ENCODE peak calls at places on chromosomes 5 and 9, in nine cellular contexts. U is PC-3, I is MM.1S, P is psoas muscle, N is prostate gland, A is neuronal stem cell, Y is OCI-LY7, F is GM23248, B is tibial artery. G is an unnamed sample. For H3K4me1, the result is how much of the 10 kb centered on the place peaks cover.

GRCh38 chr5:90626493-90626892 is 67.9 kb downstream of the ADGRV1 start:
- DNase-seq in U (no peak), I (no peak), P (no peak), N (no peak), A (no peak), Y (no peak), F (no peak), B (no peak), G (no peak)

GRCh38 chr9:4640027-4640426 is 22.1 kb upstream of the PLPP6 start:
- DNase-seq in U (peak), I (peak), P (no peak), N (no peak), A (no peak), Y (no peak), F (peak), B (no peak), G (no peak)

GRCh38 chr9:4905135-4905490 is 80.0 kb upstream of the JAK2 start:
- DNase-seq in U (no peak), I (no peak), P (no peak), N (no peak), A (no peak), Y (no peak), F (no peak), B (no peak), G (no peak)

GRCh38 chr5:154783774-154784460 is 28.7 kb downstream of the LARP1 start:
- DNase-seq in U (no peak), I (no peak), P (no peak), N (no peak), A (no peak), Y (no peak), F (peak), B (peak), G (no peak)

GRCh38 chr5:141779642-141780041 is 97.6 kb upstream of the ARAP3 start:
- DNase-seq in U (peak), I (no peak), P (peak), N (no peak), A (no peak), Y (no peak), F (peak), B (no peak), G (no peak)

GRCh38 chr9:77011973-77012817 is 7.3 kb upstream of the FOXB2 start:
- DNase-seq in U (peak), I (peak), P (peak), N (no peak), A (peak), Y (peak), F (peak), B (peak), G (peak)

GRCh38 chr5:113487779-113488644 is at the start of gene MCC:
- DNase-seq in U (peak), I (peak), P (peak), N (peak), A (peak), Y (no peak), F (peak), B (peak), G (peak)

GRCh38 chr5:53067641-53068040 is 41.9 kb downstream of the MOCS2 start:
- DNase-seq in U (no peak), I (no peak), P (no peak), N (no peak), A (no peak), Y (no peak), F (peak), B (no peak), G (no peak)

GRCh38 chr5:175796536-175797499 is 74.6 kb upstream of the CPLX2 start:
- DNase-seq in U (peak), I (peak), P (peak), N (peak), A (peak), Y (no peak), F (peak), B (peak), G (peak)

GRCh38 chr5:160473736-160474483 is 52.3 kb downstream of the PTTG1 start:
- DNase-seq in U (no peak), I (no peak), P (no peak), N (no peak), A (no peak), Y (no peak), F (no peak), B (no peak), G (no peak)

GRCh38 chr9:134355561-134356278 is 29.5 kb downstream of the RXRA start:
- DNase-seq in U (peak), I (no peak), P (no peak), N (peak), A (no peak), Y (no peak), F (no peak), B (no peak), G (peak)

GRCh38 chr9:70566066-70566465 is 151.6 kb upstream of the KLF9 start:
- DNase-seq in U (no peak), I (no peak), P (no peak), N (no peak), A (no peak), Y (no peak), F (no peak), B (no peak), G (no peak)

GRCh38 chr9:97857603-97858392 is 4.8 kb downstream of the FOXE1 start:
- DNase-seq in U (no peak), I (no peak), P (no peak), N (no peak), A (peak), Y (no peak), F (no peak), B (no peak), G (no peak)

GRCh38 chr9:127817881-127818434 is 15.3 kb downstream of the FPGS start:
- DNase-seq in U (no peak), I (no peak), P (peak), N (no peak), A (no peak), Y (no peak), F (no peak), B (no peak), G (no peak)

GRCh38 chr5:123515904-123516303 is 3.9 kb downstream of the CSNK1G3 start:
- DNase-seq in U (no peak), I (no peak), P (no peak), N (no peak), A (no peak), Y (no peak), F (no peak), B (no peak), G (no peak)
- H3K4me1 ChIP-seq in U (under half), I (under half), P (under half), N (under half), A (under half), Y (under half), F (under half), B (under half), G (under half)

GRCh38 chr5:142807378-142807911 is 37.3 kb downstream of the ARHGAP26 start:
- DNase-seq in U (no peak), I (no peak), P (peak), N (no peak), A (no peak), Y (peak), F (no peak), B (peak), G (no peak)

GRCh38 chr5:142806769-142807377 is 36.7 kb downstream of the ARHGAP26 start:
- DNase-seq in U (no peak), I (no peak), P (no peak), N (no peak), A (no peak), Y (no peak), F (no peak), B (no peak), G (no peak)

GRCh38 chr5:142808778-142809606 is 38.8 kb downstream of the ARHGAP26 start:
- DNase-seq in U (no peak), I (no peak), P (no peak), N (no peak), A (no peak), Y (no peak), F (no peak), B (peak), G (no peak)

GRCh38 chr5:142803428-142804111 is 33.4 kb downstream of the ARHGAP26 start:
- DNase-seq in U (no peak), I (no peak), P (peak), N (no peak), A (no peak), Y (no peak), F (no peak), B (peak), G (peak)

GRCh38 chr5:142805339-142805738 is 35.2 kb downstream of the ARHGAP26 start:
- DNase-seq in U (no peak), I (no peak), P (no peak), N (no peak), A (no peak), Y (no peak), F (no peak), B (no peak), G (no peak)
- H3K4me1 ChIP-seq in U (under half), I (under half), P (under half), N (under half), A (under half), Y (under half), F (under half), B (under half), G (under half)

DNA sequence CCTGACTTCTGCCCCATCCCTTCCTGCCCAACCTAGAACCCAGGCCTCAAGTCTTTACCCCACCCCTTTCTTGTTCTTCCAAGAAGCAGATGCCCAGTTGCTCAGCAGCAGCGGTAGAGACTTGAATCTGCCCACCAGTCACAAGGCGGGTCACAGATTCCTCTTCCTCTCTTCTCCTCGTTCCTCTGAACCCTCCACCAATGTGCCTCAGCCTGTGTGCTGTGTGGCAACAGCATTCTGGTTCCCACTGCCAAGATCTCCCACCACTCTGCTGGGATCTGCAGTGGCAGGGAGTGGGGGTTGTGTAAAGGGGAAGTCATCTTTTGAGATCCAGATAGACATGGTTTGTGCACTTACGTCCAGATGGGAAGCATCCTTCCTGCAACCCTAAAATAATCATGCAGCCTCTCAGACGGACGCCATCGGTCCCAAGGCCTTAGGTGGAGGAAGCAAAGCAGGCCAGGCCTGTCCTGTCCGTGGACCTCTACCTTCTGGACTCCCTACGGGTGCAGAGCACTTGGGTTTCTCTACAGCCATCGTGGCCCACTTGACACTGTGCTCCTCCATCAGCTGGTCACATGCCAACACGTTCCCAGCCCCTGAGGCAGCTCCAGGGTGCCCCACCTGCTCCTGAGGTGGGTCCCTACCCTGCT is 7.7 kb upstream of the RPL26L1 start:
- DNase-seq in U (no peak), I (no peak), P (no peak), N (no peak), A (no peak), Y (no peak), F (no peak), B (no peak), G (no peak)
- H3K4me1 ChIP-seq in U (under half), I (under half), P (under half), N (under half), A (under half), Y (under half), F (under half), B (under half), G (under half)

DNA sequence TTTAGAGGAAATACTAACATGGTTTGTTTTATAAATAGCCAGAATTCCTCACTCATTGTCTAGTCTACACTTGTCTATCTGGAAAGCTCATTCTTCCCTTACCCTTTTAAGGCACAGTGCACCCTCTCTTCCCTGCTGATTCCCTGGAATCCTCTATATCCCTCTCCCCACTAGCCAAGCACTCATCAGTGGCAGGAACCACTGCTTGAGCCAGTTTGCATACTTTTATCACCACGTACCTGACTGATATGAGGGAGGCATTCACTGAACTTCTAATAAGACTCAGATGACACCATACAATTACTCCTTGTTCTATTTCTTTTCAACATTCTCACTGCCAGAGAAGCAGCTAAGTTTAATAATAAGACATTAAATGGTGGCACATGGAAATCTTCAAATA is 134.9 kb downstream of the EFNA5 start:
- DNase-seq in U (no peak), I (no peak), P (no peak), N (no peak), A (no peak), Y (no peak), F (no peak), B (no peak), G (no peak)
- H3K4me1 ChIP-seq in U (under half), I (under half), P (under half), N (under half), A (under half), Y (under half), F (under half), B (under half), G (under half)

GRCh38 chr5:158847772-158848171 is 251.9 kb downstream of the EBF1 start:
- DNase-seq in U (no peak), I (no peak), P (no peak), N (no peak), A (no peak), Y (peak), F (no peak), B (no peak), G (no peak)
- H3K4me1 ChIP-seq in U (under half), I (under half), P (under half), N (under half), A (under half), Y (half or more), F (under half), B (under half), G (under half)

DNA sequence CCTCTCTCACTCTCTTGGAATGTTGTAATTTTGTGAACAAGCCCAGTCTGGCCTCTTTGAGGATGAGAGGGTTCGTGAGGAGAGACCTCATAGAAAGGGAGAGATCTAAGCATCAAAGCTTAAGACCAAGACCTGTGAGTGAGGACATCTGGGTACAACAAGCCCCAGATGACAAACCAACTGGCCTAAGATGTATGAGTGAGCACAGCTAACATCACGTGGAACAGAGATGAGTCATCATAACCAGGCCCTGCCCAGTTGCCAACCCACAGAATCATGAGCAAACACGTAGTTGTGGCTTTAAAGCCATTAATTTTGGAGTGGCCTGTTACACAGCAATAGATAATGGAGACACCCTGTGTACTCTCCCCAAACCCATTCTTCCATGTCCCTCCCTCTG is 439.1 kb upstream of the KIF2A start:
- DNase-seq in U (peak), I (peak), P (no peak), N (no peak), A (no peak), Y (no peak), F (peak), B (no peak), G (no peak)
- H3K4me1 ChIP-seq in U (under half), I (under half), P (under half), N (under half), A (under half), Y (under half), F (under half), B (under half), G (under half)

GRCh38 chr5:134533115-134533815 is 7.8 kb downstream of the JADE2 start:
- DNase-seq in U (no peak), I (no peak), P (peak), N (no peak), A (no peak), Y (no peak), F (peak), B (peak), G (no peak)

GRCh38 chr5:134527961-134528424 is 2.5 kb downstream of the JADE2 start:
- DNase-seq in U (no peak), I (no peak), P (peak), N (no peak), A (no peak), Y (no peak), F (no peak), B (no peak), G (no peak)

GRCh38 chr5:134529460-134529859 is 4.0 kb downstream of the JADE2 start:
- DNase-seq in U (no peak), I (no peak), P (no peak), N (no peak), A (no peak), Y (no peak), F (no peak), B (no peak), G (no peak)

GRCh38 chr5:134527156-134527960 is 1.9 kb downstream of the JADE2 start:
- DNase-seq in U (peak), I (peak), P (peak), N (peak), A (peak), Y (peak), F (peak), B (peak), G (peak)

DNA sequence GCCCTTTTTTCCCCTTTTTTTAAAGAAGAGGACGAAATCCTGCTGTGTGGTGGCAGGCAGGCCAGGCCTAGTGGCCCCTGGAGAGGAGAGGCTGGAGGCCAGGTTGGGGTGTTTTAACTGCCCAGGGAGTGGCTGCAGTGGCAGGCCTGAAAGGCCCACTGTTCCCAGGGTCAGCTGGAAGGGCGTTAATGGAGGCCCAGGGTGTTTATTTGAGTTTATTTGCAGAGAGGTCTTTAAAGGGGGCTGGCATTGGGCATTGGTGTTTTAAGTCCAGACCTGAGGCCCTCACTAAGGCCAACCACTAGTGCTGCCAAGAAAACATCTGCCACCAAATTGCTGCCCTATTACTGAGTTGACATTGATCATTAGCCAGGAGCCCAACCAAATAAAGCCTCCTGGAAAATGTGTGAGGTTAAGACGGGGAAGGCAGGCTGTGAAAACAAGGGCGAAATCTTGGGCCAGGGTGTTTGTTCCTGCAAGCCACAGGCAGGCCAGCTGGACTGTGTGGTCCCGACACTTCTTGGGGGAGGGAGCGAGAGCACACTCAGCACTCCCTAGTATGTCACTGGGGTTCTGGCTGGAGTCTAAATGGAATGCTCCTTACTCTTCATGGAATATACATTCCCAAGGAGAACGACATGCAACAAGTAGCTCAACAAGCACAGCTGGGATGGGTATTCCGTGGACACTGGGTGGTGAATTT is 5.1 kb downstream of the JADE2 start:
- DNase-seq in U (no peak), I (no peak), P (no peak), N (no peak), A (no peak), Y (no peak), F (no peak), B (peak), G (no peak)
- H3K4me1 ChIP-seq in U (under half), I (under half), P (under half), N (under half), A (under half), Y (under half), F (under half), B (under half), G (under half)

G was measured in lung.